ENCODE peak calls at places on chromosomes 6 and 20, in four cellular contexts. V is NCI-H2171, Z is T-helper 9 cell, S is ACHN. T is an unnamed sample.

GRCh38 chr6:155050311-155050710 is 55.2 kb downstream of the TIAM2 start:
- DNase-seq in V (no peak), Z (no peak), S (no peak), T (no peak)

GRCh38 chr20:17617212-17617867 is 47.5 kb downstream of the DSTN start:
- DNase-seq in V (peak), Z (peak), S (peak), T (no peak)

GRCh38 chr20:49323622-49324238 is 45.9 kb upstream of the ZNFX1 start:
- DNase-seq in V (peak), Z (no peak), S (peak), T (no peak)

GRCh38 chr20:44792794-44793193 is 17.6 kb downstream of the RIMS4 start:
- DNase-seq in V (no peak), Z (no peak), S (no peak), T (no peak)

GRCh38 chr6:75402296-75402695 is 91.3 kb downstream of the FILIP1 start:
- DNase-seq in V (no peak), Z (no peak), S (peak), T (no peak)

GRCh38 chr20:4064118-4064962 is 49.0 kb upstream of the RNF24 start:
- DNase-seq in V (peak), Z (no peak), S (peak), T (no peak)

GRCh38 chr20:58111340-58112016 is 117.0 kb downstream of the ANKRD60 start:
- DNase-seq in V (no peak), Z (no peak), S (no peak), T (no peak)

GRCh38 chr6:68296126-68296525 is 339.0 kb upstream of the ADGRB3 start:
- DNase-seq in V (no peak), Z (no peak), S (no peak), T (no peak)

GRCh38 chr20:55153321-55153720 is 677.9 kb downstream of the DOK5 start:
- DNase-seq in V (no peak), Z (no peak), S (no peak), T (no peak)

GRCh38 chr6:17233531-17233930 is 47.6 kb upstream of the RBM24 start:
- DNase-seq in V (peak), Z (no peak), S (no peak), T (no peak)

GRCh38 chr20:33871362-33871761 is 60.2 kb downstream of the CHMP4B start:
- DNase-seq in V (no peak), Z (no peak), S (no peak), T (no peak)

T was measured in activated T-helper 1 cell treated with Interleukin-2 at 50 U/mL for 16 hours.